ENCODE peak calls at places on chromosomes 1 and 21, in ten cellular contexts. V is fibroblast of lung, I is MM.1S, Y is heart right ventricle, N is breast epithelium, H is uterus, B is psoas muscle, Z is PC-3, T is brain microvascular endothelial cell, R is left ventricle myocardium inferior. W is an unnamed sample.

GRCh38 chr1:183205196-183205781 is 19.2 kb downstream of the LAMC2 start:
- DNase-seq in V (peak; percentile 95), N (peak; percentile 41), B (no peak), Z (no peak), T (peak; percentile 71), Y (no peak), R (no peak), H (no peak), I (no peak), W (no peak)

GRCh38 chr1:12516741-12517140 is 101.3 kb downstream of the DHRS3 start:
- DNase-seq in I (no peak), B (no peak), R (no peak), Y (no peak), N (no peak), H (no peak), T (no peak), V (no peak), Z (no peak), W (no peak)

GRCh38 chr1:167795810-167796740 is 74.3 kb downstream of the MPZL1 start:
- DNase-seq in V (no peak), R (peak; percentile 41), H (no peak), Z (peak; percentile 93), T (no peak), Y (peak; percentile 66), B (peak; percentile 62), N (no peak), I (no peak), W (no peak)

GRCh38 chr1:214208525-214208924 is 72.4 kb upstream of the SMYD2 start:
- DNase-seq in Y (no peak), V (no peak), B (no peak), H (no peak), N (no peak), I (no peak), R (no peak), T (no peak), Z (no peak), W (peak; percentile 6)

GRCh38 chr1:39089811-39090519 is 63.8 kb downstream of the NDUFS5 start:
- DNase-seq in Y (no peak), I (no peak), B (no peak), Z (peak; percentile 21), H (no peak), V (no peak), R (no peak), N (no peak), T (no peak), W (no peak)

GRCh38 chr1:120179420-120180348 is 3.4 kb upstream of the SEC22B start:
- DNase-seq in N (no peak), Y (peak; percentile 49), V (peak; percentile 93), T (peak; percentile 82), H (peak; percentile 41), Z (peak; percentile 28), R (no peak), B (no peak), I (no peak), W (no peak)

GRCh38 chr21:42614811-42615342 is 38.5 kb upstream of the PDE9A start:
- DNase-seq in R (no peak), Y (no peak), B (no peak), V (no peak), H (no peak), N (peak; percentile 74), Z (peak; percentile 75), I (no peak), T (no peak), W (no peak)

GRCh38 chr1:170410391-170411146 is 121.4 kb upstream of the GORAB start:
- DNase-seq in H (no peak), I (no peak), Z (peak; percentile 46), Y (no peak), T (peak; percentile 56), N (no peak), R (no peak), B (no peak), V (peak; percentile 86), W (no peak)

GRCh38 chr1:245549981-245550701 is 395.4 kb downstream of the KIF26B start:
- DNase-seq in N (no peak), H (no peak), Z (no peak), V (no peak), R (no peak), I (no peak), Y (no peak), T (no peak), B (no peak), W (no peak)

GRCh38 chr1:245546875-245547274 is 392.1 kb downstream of the KIF26B start:
- DNase-seq in T (no peak), N (no peak), B (no peak), R (no peak), Z (no peak), Y (no peak), I (peak; percentile 69), H (no peak), V (no peak), W (no peak)

GRCh38 chr1:245552331-245552730 is 397.5 kb downstream of the KIF26B start:
- DNase-seq in I (no peak), N (no peak), R (no peak), Y (no peak), H (no peak), B (no peak), V (no peak), T (no peak), Z (no peak), W (no peak)

GRCh38 chr1:245551536-245551935 is 396.8 kb downstream of the KIF26B start:
- DNase-seq in H (no peak), N (no peak), V (no peak), I (no peak), B (no peak), T (no peak), Z (no peak), Y (no peak), R (no peak), W (no peak)

DNA sequence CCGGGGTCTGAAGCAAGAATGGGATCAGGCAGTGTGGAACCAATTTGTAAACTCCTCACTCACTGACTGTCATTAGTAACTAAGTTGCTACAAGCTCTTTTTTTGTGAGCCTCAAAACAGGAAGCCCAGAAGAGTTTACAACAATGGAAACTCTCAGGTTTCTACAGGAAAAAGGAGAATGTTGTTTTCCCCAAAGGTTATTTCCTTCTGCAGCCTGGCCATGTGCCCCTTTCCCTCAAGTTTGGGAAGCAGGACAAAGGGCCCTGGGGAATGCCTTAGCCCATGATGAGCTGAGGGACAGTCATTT is 395.9 kb downstream of the KIF26B start:
- DNase-seq in Z (no peak), Y (no peak), H (no peak), R (no peak), B (no peak), I (no peak), N (no peak), T (no peak), V (no peak), W (no peak)
- H3K27ac ChIP-seq in Z (no peak overlapping the region), Y (peak overlapping the region; percentile 68), H (no peak overlapping the region), R (peak overlapping the region; percentile 59), B (no peak overlapping the region), I (no peak overlapping the region), N (peak overlapping the region; percentile 61), T (no peak overlapping the region), V (no peak overlapping the region), W (no peak overlapping the region)

GRCh38 chr1:92483442-92484170 is 3.1 kb downstream of the GFI1 start:
- DNase-seq in N (no peak), H (no peak), Z (peak; percentile 23), Y (no peak), R (no peak), V (no peak), T (no peak), B (no peak), I (peak; percentile 78), W (no peak)
- H3K27ac ChIP-seq in N (peak overlapping the region; percentile 7), H (no peak overlapping the region), Z (no peak overlapping the region), Y (no peak overlapping the region), R (no peak overlapping the region), V (no peak overlapping the region), T (no peak overlapping the region), B (no peak overlapping the region), I (peak overlapping the region; percentile 99), W (no peak overlapping the region)

DNA sequence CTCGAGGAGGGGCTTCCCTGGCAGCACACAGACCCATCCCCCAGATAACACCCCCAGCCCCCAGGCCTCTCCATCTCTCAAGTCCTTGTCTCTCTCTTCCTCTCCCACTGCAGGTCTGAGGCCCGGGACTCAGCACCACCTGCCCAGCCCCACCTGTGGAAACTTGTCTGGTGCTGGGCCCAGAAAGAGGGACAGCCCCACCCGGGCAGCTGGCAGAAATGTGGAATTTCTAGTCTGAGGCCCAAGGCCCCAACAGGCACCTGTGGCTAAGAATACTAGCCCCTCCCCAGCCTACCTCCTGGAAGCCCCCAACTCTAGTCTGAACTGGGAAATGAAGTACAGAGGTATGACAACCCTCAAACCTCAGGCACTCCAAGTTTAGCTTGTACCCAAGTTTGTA is 15.4 kb downstream of the TTC39A start:
- DNase-seq in B (no peak), H (no peak), I (no peak), Y (no peak), N (no peak), V (no peak), T (no peak), R (no peak), Z (no peak), W (no peak)
- H3K27ac ChIP-seq in B (no peak overlapping the region), H (no peak overlapping the region), I (no peak overlapping the region), Y (no peak overlapping the region), N (peak overlapping the region; percentile 82), V (peak overlapping the region; percentile 62), T (no peak overlapping the region), R (no peak overlapping the region), Z (peak overlapping the region; percentile 96), W (no peak overlapping the region)

GRCh38 chr1:3465091-3465934 is 10.8 kb downstream of the ARHGEF16 start:
- DNase-seq in R (peak; percentile 7), T (no peak), Z (no peak), B (peak; percentile 47), H (no peak), N (no peak), Y (no peak), I (no peak), V (no peak), W (no peak)

GRCh38 chr1:3467096-3468036 is 12.9 kb downstream of the ARHGEF16 start:
- DNase-seq in Z (no peak), N (no peak), H (no peak), V (no peak), B (peak; percentile 46), Y (no peak), I (no peak), R (peak; percentile 9), T (no peak), W (no peak)

GRCh38 chr1:3465935-3466321 is 11.5 kb downstream of the ARHGEF16 start:
- DNase-seq in R (no peak), N (no peak), T (no peak), V (no peak), Z (no peak), I (no peak), H (no peak), B (peak; percentile 17), Y (no peak), W (no peak)

GRCh38 chr1:3464649-3465025 is 10.2 kb downstream of the ARHGEF16 start:
- DNase-seq in H (no peak), V (no peak), B (peak; percentile 40), R (peak; percentile 11), T (no peak), N (no peak), Z (no peak), Y (no peak), I (no peak), W (no peak)

DNA sequence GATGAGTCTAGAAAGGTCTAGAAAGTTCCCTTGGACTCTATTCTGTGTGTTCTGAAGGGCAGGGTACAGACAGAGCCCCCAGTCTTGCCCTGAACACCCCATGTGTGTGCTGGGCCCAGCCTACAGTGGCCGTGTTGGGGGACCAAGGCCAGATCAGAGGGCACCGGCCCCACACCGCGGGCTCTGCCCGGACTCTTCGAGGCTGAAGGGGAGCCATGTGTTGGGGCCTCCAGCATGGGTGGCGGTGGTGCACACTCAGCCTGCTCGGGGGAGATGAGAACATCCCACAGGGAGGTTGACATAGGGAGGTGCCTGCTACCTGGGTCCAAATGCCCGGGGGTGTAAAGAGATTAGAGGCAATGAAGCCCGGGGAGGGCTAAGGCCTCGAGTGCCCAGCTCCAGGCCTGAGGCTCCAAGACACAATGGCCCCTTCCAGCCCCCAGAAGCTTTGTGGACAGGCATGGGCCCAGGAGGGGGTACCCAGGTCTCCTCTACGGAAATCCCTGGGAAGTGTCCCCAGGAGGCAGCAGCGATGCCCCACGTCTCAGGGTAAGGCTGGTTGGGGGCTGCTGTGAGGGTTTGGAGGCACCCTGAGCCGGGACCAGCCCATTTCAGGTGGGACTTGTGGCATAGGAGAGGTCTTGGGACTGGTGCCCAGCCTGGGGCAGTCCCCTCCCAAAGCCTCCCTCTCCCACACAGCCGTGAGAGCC is 12.1 kb downstream of the ARHGEF16 start:
- DNase-seq in H (no peak), Z (no peak), V (no peak), T (no peak), N (no peak), Y (no peak), B (peak; percentile 27), I (no peak), R (no peak), W (no peak)
- H3K27ac ChIP-seq in H (no peak overlapping the region), Z (no peak overlapping the region), V (no peak overlapping the region), T (no peak overlapping the region), N (no peak overlapping the region), Y (no peak overlapping the region), B (no peak overlapping the region), I (no peak overlapping the region), R (no peak overlapping the region), W (no peak overlapping the region)